ENCODE peak calls at places on chromosomes 12 and 14, in seven cellular contexts. One of them, this sample, is unnamed.

GRCh38 chr12:61993734-61994345 is 266.4 kb upstream of the USP15 start:
- DNase-seq in GM23338: peak; percentile 77
- DNase-seq in Panc1: peak; percentile 13
- DNase-seq in endothelial cell of umbilical vein: peak; percentile 9
- DNase-seq in GM12891: no peak
- DNase-seq in K562: no peak
- DNase-seq in GM12878: no peak
- DNase-seq in this sample: no peak

GRCh38 chr12:54684636-54685630 is 36.8 kb upstream of the DCD start:
- DNase-seq in GM23338: peak; percentile 15
- DNase-seq in Panc1: no peak
- DNase-seq in endothelial cell of umbilical vein: no peak
- DNase-seq in GM12891: no peak
- DNase-seq in K562: no peak
- DNase-seq in GM12878: no peak
- DNase-seq in this sample: no peak

GRCh38 chr14:67515386-67516079 is 17.6 kb upstream of the PLEKHH1 start:
- DNase-seq in GM23338: peak; percentile 64
- DNase-seq in Panc1: no peak
- DNase-seq in endothelial cell of umbilical vein: no peak
- DNase-seq in GM12891: peak; percentile 56
- DNase-seq in K562: no peak
- DNase-seq in GM12878: no peak
- DNase-seq in this sample: peak; percentile 56

GRCh38 chr12:122909442-122910288 is 13.7 kb upstream of the VPS37B start:
- DNase-seq in GM23338: peak; percentile 45
- DNase-seq in Panc1: no peak
- DNase-seq in endothelial cell of umbilical vein: no peak
- DNase-seq in GM12891: no peak
- DNase-seq in K562: no peak
- DNase-seq in GM12878: no peak
- DNase-seq in this sample: no peak

GRCh38 chr12:34402899-34403705 is 380.8 kb downstream of the ALG10 start:
- DNase-seq in GM23338: no peak
- DNase-seq in Panc1: no peak
- DNase-seq in endothelial cell of umbilical vein: no peak
- DNase-seq in GM12891: no peak
- DNase-seq in K562: peak; percentile 1
- DNase-seq in GM12878: no peak
- DNase-seq in this sample: no peak

GRCh38 chr12:95218164-95218851 is 701 bp downstream of the VEZT start:
- DNase-seq in GM23338: no peak
- DNase-seq in Panc1: no peak
- DNase-seq in endothelial cell of umbilical vein: peak; percentile 81
- DNase-seq in GM12891: no peak
- DNase-seq in K562: no peak
- DNase-seq in GM12878: peak; percentile 39
- DNase-seq in this sample: no peak

GRCh38 chr12:41983394-41983793 is 161.3 kb downstream of the GXYLT1 start:
- DNase-seq in GM23338: no peak
- DNase-seq in Panc1: no peak
- DNase-seq in endothelial cell of umbilical vein: no peak
- DNase-seq in GM12891: no peak
- DNase-seq in K562: no peak
- DNase-seq in GM12878: no peak
- DNase-seq in this sample: no peak

GRCh38 chr12:119088917-119089667 is 89.6 kb upstream of the HSPB8 start:
- DNase-seq in GM23338: peak; percentile 92
- DNase-seq in Panc1: no peak
- DNase-seq in endothelial cell of umbilical vein: no peak
- DNase-seq in GM12891: no peak
- DNase-seq in K562: no peak
- DNase-seq in GM12878: no peak
- DNase-seq in this sample: no peak

GRCh38 chr14:100056964-100057817 is 8.0 kb upstream of the EVL start:
- DNase-seq in GM23338: peak; percentile 46
- DNase-seq in Panc1: no peak
- DNase-seq in endothelial cell of umbilical vein: peak; percentile 39
- DNase-seq in GM12891: no peak
- DNase-seq in K562: no peak
- DNase-seq in GM12878: no peak
- DNase-seq in this sample: peak; percentile 31

GRCh38 chr14:47917344-47917954 is 242.0 kb upstream of the MDGA2 start:
- DNase-seq in GM23338: peak; percentile 77
- DNase-seq in Panc1: no peak
- DNase-seq in endothelial cell of umbilical vein: peak; percentile 33
- DNase-seq in GM12891: no peak
- DNase-seq in K562: no peak
- DNase-seq in GM12878: no peak
- DNase-seq in this sample: no peak

DNA sequence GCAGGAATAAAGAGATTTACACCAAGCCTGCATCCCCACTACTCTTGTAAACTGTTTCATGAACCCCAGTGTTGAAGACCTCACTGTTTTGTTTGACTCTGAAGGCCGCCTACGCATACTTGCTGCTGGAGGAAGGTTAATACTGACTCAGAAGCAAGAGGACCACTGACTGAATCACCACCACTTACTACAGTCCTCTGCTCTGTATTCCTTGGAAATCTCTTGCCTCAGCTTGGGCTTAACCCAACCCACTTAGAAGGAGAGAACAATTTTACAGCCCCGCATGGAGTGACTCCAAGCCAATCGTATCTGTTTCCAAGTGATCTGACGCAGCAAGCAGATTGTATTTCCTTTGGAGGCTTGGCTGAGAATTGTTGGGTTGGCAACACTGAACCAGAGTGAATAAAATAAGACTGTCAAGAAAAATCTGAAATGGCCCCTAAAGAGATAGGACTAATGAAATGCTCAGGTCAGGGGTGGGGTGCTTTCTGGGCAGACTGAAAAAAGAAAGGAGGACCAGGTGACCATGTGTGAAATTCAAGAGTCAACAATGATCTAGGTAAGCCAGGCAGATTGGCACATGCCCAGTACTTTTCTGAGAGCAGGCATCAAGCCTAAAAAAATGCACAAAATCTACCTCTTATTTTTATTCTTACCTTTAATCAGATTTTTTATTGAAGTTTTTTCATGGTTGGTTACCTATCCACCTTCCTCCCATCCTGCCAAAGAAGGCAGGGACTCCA is 248.5 kb downstream of the ZFP36L1 start:
- DNase-seq in GM23338: no peak
- DNase-seq in Panc1: no peak
- DNase-seq in endothelial cell of umbilical vein: peak; percentile 85
- DNase-seq in GM12891: no peak
- DNase-seq in K562: no peak
- DNase-seq in GM12878: no peak
- DNase-seq in this sample: no peak
- TF ChIP-seq POLR2AphosphoS5 in GM23338: no peak
- TF ChIP-seq POLR2AphosphoS5 in Panc1: no peak
- TF ChIP-seq POLR2AphosphoS5 in endothelial cell of umbilical vein: no peak
- TF ChIP-seq POLR2AphosphoS5 in GM12891: no peak
- TF ChIP-seq POLR2AphosphoS5 in K562: no peak
- TF ChIP-seq POLR2AphosphoS5 in GM12878: no peak
- TF ChIP-seq POLR2AphosphoS5 in this sample: no peak

GRCh38 chr14:92693998-92694780 is 54.2 kb downstream of the LGMN start:
- DNase-seq in GM23338: no peak
- DNase-seq in Panc1: no peak
- DNase-seq in endothelial cell of umbilical vein: no peak
- DNase-seq in GM12891: no peak
- DNase-seq in K562: no peak
- DNase-seq in GM12878: no peak
- DNase-seq in this sample: no peak
- TF ChIP-seq POLR2AphosphoS5 in GM23338: no peak
- TF ChIP-seq POLR2AphosphoS5 in Panc1: no peak
- TF ChIP-seq POLR2AphosphoS5 in endothelial cell of umbilical vein: no peak
- TF ChIP-seq POLR2AphosphoS5 in GM12891: no peak
- TF ChIP-seq POLR2AphosphoS5 in K562: no peak
- TF ChIP-seq POLR2AphosphoS5 in GM12878: no peak
- TF ChIP-seq POLR2AphosphoS5 in this sample: no peak

GRCh38 chr14:21498540-21499526 is 12.3 kb downstream of the METTL3 start:
- DNase-seq in GM23338: peak; percentile 95
- DNase-seq in Panc1: no peak
- DNase-seq in endothelial cell of umbilical vein: peak; percentile 55
- DNase-seq in GM12891: no peak
- DNase-seq in K562: peak; percentile 40
- DNase-seq in GM12878: no peak
- DNase-seq in this sample: no peak

GRCh38 chr14:21501568-21501967 is 9.6 kb downstream of the METTL3 start:
- DNase-seq in GM23338: no peak
- DNase-seq in Panc1: no peak
- DNase-seq in endothelial cell of umbilical vein: no peak
- DNase-seq in GM12891: no peak
- DNase-seq in K562: no peak
- DNase-seq in GM12878: no peak
- DNase-seq in this sample: no peak

GRCh38 chr14:21494902-21495762 is 16.0 kb downstream of the METTL3 start:
- DNase-seq in GM23338: no peak
- DNase-seq in Panc1: no peak
- DNase-seq in endothelial cell of umbilical vein: no peak
- DNase-seq in GM12891: no peak
- DNase-seq in K562: no peak
- DNase-seq in GM12878: no peak
- DNase-seq in this sample: no peak

DNA sequence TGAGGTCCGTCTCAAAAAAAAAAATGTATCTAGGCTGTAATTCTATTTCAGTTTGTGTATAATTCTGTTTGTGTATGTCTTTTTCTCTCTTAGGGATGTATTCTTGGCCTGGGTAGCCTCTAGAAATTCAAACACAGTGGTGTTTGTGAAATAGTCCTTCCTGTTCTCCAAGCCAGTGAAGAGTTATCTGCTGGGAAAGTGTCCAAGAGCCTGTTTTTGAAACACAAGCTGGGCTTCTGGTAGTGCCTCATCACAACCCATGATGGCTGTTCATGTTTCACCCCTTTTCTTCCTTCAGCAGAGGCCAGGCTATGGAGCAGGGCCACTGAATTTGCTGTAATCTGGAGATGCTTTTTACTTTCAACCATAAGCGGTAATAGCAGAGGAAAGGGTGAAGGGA is 14.7 kb downstream of the METTL3 start:
- DNase-seq in GM23338: no peak
- DNase-seq in Panc1: no peak
- DNase-seq in endothelial cell of umbilical vein: no peak
- DNase-seq in GM12891: no peak
- DNase-seq in K562: no peak
- DNase-seq in GM12878: no peak
- DNase-seq in this sample: no peak
- TF ChIP-seq POLR2AphosphoS5 in GM23338: no peak
- TF ChIP-seq POLR2AphosphoS5 in Panc1: no peak
- TF ChIP-seq POLR2AphosphoS5 in endothelial cell of umbilical vein: no peak
- TF ChIP-seq POLR2AphosphoS5 in GM12891: no peak
- TF ChIP-seq POLR2AphosphoS5 in K562: no peak
- TF ChIP-seq POLR2AphosphoS5 in GM12878: no peak
- TF ChIP-seq POLR2AphosphoS5 in this sample: no peak

GRCh38 chr14:88492272-88493089 is 62.3 kb downstream of the PTPN21 start:
- DNase-seq in GM23338: peak; percentile 93
- DNase-seq in Panc1: peak; percentile 25
- DNase-seq in endothelial cell of umbilical vein: peak; percentile 72
- DNase-seq in GM12891: peak; percentile 39
- DNase-seq in K562: peak; percentile 71
- DNase-seq in GM12878: peak; percentile 19
- DNase-seq in this sample: peak; percentile 29
- TF ChIP-seq POLR2AphosphoS5 in GM23338: no peak
- TF ChIP-seq POLR2AphosphoS5 in Panc1: no peak
- TF ChIP-seq POLR2AphosphoS5 in endothelial cell of umbilical vein: no peak
- TF ChIP-seq POLR2AphosphoS5 in GM12891: no peak
- TF ChIP-seq POLR2AphosphoS5 in K562: no peak
- TF ChIP-seq POLR2AphosphoS5 in GM12878: no peak
- TF ChIP-seq POLR2AphosphoS5 in this sample: no peak

DNA sequence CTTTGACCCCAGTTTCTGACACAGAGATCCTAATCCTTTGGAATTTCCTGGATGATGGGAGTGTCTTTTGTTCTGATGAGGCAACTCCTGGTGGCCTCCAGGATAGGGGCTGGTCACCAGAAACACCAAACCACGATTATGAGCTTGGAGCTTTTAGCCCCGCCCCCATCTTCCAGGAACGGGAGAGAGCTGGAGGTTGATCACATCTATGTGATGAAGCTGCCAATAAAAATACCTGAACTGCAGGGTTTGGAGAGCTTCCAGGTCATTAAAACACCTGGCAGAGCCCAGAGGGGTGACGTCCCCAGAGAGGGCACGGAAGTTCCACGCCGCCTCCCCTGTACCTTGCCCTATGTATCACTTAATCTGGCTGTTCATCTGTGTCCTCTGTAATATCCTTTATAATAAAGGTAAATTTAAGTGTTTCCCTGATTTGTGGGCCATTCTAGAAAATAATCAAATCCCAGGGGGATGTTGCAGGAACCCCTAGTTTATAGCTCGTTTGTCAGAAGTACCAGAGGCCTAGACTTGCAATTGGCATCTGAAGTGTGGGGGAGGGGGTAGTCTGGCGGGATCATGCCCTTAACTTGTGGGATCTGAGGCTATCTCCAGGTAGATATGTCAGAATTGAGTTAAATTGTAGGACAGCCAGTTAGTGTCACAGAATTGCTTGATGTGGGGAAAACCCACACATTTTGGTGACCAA is 21.2 kb downstream of the APPL2 start:
- DNase-seq in GM23338: no peak
- DNase-seq in Panc1: no peak
- DNase-seq in endothelial cell of umbilical vein: peak; percentile 45
- DNase-seq in GM12891: no peak
- DNase-seq in K562: no peak
- DNase-seq in GM12878: no peak
- DNase-seq in this sample: no peak
- TF ChIP-seq POLR2AphosphoS5 in GM23338: no peak
- TF ChIP-seq POLR2AphosphoS5 in Panc1: no peak
- TF ChIP-seq POLR2AphosphoS5 in endothelial cell of umbilical vein: peak; percentile 30
- TF ChIP-seq POLR2AphosphoS5 in GM12891: no peak
- TF ChIP-seq POLR2AphosphoS5 in K562: no peak
- TF ChIP-seq POLR2AphosphoS5 in GM12878: no peak
- TF ChIP-seq POLR2AphosphoS5 in this sample: no peak

DNA sequence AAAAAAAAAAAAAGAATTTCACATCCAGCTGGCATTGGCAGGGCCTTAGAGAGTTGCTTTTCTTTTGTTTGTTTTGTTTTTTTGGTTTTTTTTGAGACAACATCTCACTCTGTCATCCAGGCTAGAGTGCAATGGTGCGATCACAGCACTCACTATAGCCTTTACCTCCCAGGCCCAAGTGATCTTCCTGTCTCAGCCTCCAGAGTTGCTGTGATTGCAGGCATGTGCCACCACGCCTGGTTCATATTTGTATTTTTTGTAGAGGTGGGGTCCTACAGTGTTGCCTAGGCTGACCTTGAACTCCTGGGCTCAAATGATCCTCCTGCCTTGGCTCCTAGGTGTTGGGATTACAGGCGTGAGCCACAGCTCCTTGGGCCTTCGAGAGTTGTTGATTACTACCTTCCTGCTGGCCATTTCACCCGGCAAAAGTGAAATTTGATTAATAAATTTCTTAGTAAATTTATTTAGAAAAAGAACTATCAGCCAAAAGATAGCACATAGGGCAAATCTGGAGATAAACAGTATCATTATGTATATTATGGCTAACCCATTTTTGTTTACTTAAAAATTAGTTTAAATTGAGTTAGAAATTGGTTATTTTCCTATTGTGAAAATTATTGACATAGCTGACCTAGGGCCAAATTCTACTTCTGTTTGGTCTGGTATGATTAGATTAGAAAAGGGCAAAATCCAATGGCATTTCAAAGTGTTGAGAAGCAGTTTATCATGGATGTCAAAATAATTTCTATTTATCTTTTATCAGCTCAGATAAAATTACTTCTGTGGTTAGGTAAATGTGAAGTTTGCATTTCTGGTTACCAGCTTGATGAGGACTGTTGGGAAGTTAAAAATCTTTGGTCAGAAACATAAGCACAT is 12.6 kb downstream of the ACTR6 start:
- DNase-seq in GM23338: no peak
- DNase-seq in Panc1: no peak
- DNase-seq in endothelial cell of umbilical vein: no peak
- DNase-seq in GM12891: no peak
- DNase-seq in K562: no peak
- DNase-seq in GM12878: no peak
- DNase-seq in this sample: no peak
- TF ChIP-seq POLR2AphosphoS5 in GM23338: no peak
- TF ChIP-seq POLR2AphosphoS5 in Panc1: no peak
- TF ChIP-seq POLR2AphosphoS5 in endothelial cell of umbilical vein: no peak
- TF ChIP-seq POLR2AphosphoS5 in GM12891: no peak
- TF ChIP-seq POLR2AphosphoS5 in K562: no peak
- TF ChIP-seq POLR2AphosphoS5 in GM12878: no peak
- TF ChIP-seq POLR2AphosphoS5 in this sample: no peak

This sample was measured in GM12892.